ENCODE peak calls at places on chromosomes 12 and 14, in ten cellular contexts. I is ACHN, T is tibial artery, F is colonic mucosa, N is ureter, M is tibial nerve, W is putamen, Z is HuH-7.5, C is HepG2, O is D341Med. S is an unnamed sample.

GRCh38 chr14:37051153-37051552 is 121.3 kb downstream of the SLC25A21 start:
- DNase-seq in F (no peak), T (no peak), M (no peak), N (no peak), W (no peak), C (no peak), O (no peak), Z (no peak), I (no peak), S (no peak)

GRCh38 chr12:131482686-131483085 is 228.2 kb upstream of the SFSWAP start:
- DNase-seq in T (no peak), I (no peak), W (no peak), Z (no peak), F (no peak), C (no peak), N (no peak), M (no peak), O (no peak), S (no peak)

GRCh38 chr14:87998414-87998813 is 5.4 kb upstream of the GALC start:
- DNase-seq in F (no peak), I (no peak), O (no peak), C (no peak), W (no peak), Z (no peak), M (no peak), T (no peak), N (no peak), S (no peak)

GRCh38 chr12:108839011-108839889 is 18.1 kb downstream of the SSH1 start:
- DNase-seq in T (peak; percentile 92), I (no peak), W (no peak), M (no peak), C (no peak), F (no peak), O (no peak), Z (no peak), N (no peak), S (no peak)

GRCh38 chr12:109618091-109618490 is 44.5 kb downstream of the MVK start:
- DNase-seq in T (no peak), F (no peak), C (no peak), N (no peak), Z (no peak), O (no peak), W (no peak), M (no peak), I (no peak), S (no peak)

GRCh38 chr12:71399197-71399596 is 40.4 kb upstream of the LGR5 start:
- DNase-seq in T (no peak), N (no peak), M (no peak), I (no peak), F (no peak), O (no peak), C (no peak), Z (no peak), W (no peak), S (no peak)

GRCh38 chr12:80620281-80620680 is 87.2 kb upstream of the MYF6 start:
- DNase-seq in F (no peak), W (no peak), O (no peak), T (no peak), M (no peak), N (no peak), I (no peak), Z (no peak), C (no peak), S (no peak)

GRCh38 chr14:102781063-102781462 is 3.8 kb downstream of the TRAF3 start:
- DNase-seq in F (no peak), N (no peak), C (no peak), O (no peak), T (no peak), I (no peak), M (no peak), Z (no peak), W (no peak), S (no peak)

GRCh38 chr12:49413010-49413409 is 45.7 kb downstream of the SPATS2 start:
- DNase-seq in C (no peak), N (no peak), W (no peak), O (no peak), I (no peak), M (no peak), T (no peak), Z (no peak), F (no peak), S (no peak)

GRCh38 chr12:81450920-81451739 is 308.0 kb downstream of the PPFIA2 start:
- DNase-seq in O (peak; percentile 77), F (peak; percentile 32), W (peak; percentile 72), I (peak; percentile 82), T (no peak), C (peak; percentile 58), N (no peak), Z (peak; percentile 34), M (peak; percentile 55), S (peak; percentile 76)

GRCh38 chr12:32860182-32860581 is 36.4 kb downstream of the PKP2 start:
- DNase-seq in Z (no peak), T (no peak), N (no peak), F (no peak), M (no peak), O (no peak), I (no peak), W (no peak), C (no peak), S (no peak)

GRCh38 chr12:15978431-15978950 is 67.4 kb downstream of the DERA start:
- DNase-seq in C (no peak), T (no peak), Z (no peak), M (no peak), F (no peak), W (no peak), O (no peak), I (peak; percentile 79), N (no peak), S (no peak)

GRCh38 chr12:3195337-3195736 is 118.2 kb downstream of the TSPAN9 start:
- DNase-seq in F (no peak), N (no peak), C (no peak), T (no peak), W (no peak), Z (no peak), I (no peak), M (no peak), O (no peak), S (no peak)

GRCh38 chr12:55925870-55926737 is 1.6 kb downstream of the PYM1 start:
- DNase-seq in F (no peak), W (no peak), I (peak; percentile 23), N (no peak), C (no peak), O (no peak), T (no peak), Z (no peak), M (no peak), S (no peak)

GRCh38 chr14:67883717-67884116 is 64.1 kb downstream of the RAD51B start:
- DNase-seq in C (no peak), W (no peak), N (no peak), I (peak; percentile 54), T (no peak), Z (no peak), O (no peak), M (no peak), F (no peak), S (no peak)

GRCh38 chr14:103819503-103820307 is 27.7 kb downstream of the PPP1R13B start:
- DNase-seq in T (peak; percentile 65), O (peak; percentile 62), Z (no peak), M (no peak), W (no peak), N (peak; percentile 53), I (peak; percentile 30), F (no peak), C (peak; percentile 63), S (no peak)

GRCh38 chr14:72892879-72893635 is 844 bp downstream of the DPF3 start:
- DNase-seq in W (peak; percentile 36), I (peak; percentile 31), O (peak; percentile 61), F (peak; percentile 56), C (no peak), Z (no peak), T (no peak), M (no peak), N (no peak), S (peak; percentile 56)

GRCh38 chr12:69821441-69822204 is 3.4 kb upstream of the MYRFL start:
- DNase-seq in M (no peak), C (no peak), N (no peak), I (peak; percentile 87), O (no peak), F (no peak), T (no peak), W (peak; percentile 61), Z (no peak), S (peak; percentile 76)

GRCh38 chr14:105980224-105980623 is 453.8 kb downstream of the TMEM121 start:
- DNase-seq in Z (no peak), W (no peak), I (no peak), F (no peak), O (no peak), M (no peak), T (no peak), N (no peak), C (no peak), S (no peak)

GRCh38 chr12:90855534-90855933 is 99.4 kb downstream of the CCER1 start:
- DNase-seq in F (no peak), M (no peak), N (no peak), Z (no peak), O (no peak), T (no peak), C (no peak), W (no peak), I (no peak), S (no peak)

GRCh38 chr12:112584266-112584722 is 165.5 kb downstream of the PTPN11 start:
- DNase-seq in O (no peak), W (no peak), N (no peak), M (no peak), Z (peak; percentile 16), F (no peak), C (peak; percentile 34), T (no peak), I (no peak), S (no peak)

GRCh38 chr12:15837141-15837781 is 44.9 kb upstream of the STRAP start:
- DNase-seq in T (no peak), I (no peak), Z (no peak), F (no peak), O (no peak), M (no peak), C (no peak), W (no peak), N (no peak), S (no peak)

GRCh38 chr12:109734219-109735000 is 20.8 kb downstream of the FAM222A start:
- DNase-seq in I (no peak), T (peak; percentile 41), M (no peak), Z (no peak), N (no peak), W (no peak), O (peak; percentile 75), F (no peak), C (no peak), S (no peak)

GRCh38 chr14:105491366-105492006 is 440 bp downstream of the TEDC1 start:
- DNase-seq in Z (peak; percentile 80), T (peak; percentile 85), N (peak; percentile 82), I (peak; percentile 65), W (peak; percentile 48), F (peak; percentile 93), C (peak; percentile 77), O (peak; percentile 91), M (no peak), S (peak; percentile 53)

GRCh38 chr14:104851896-104852663 is 13.0 kb upstream of the CEP170B start:
- DNase-seq in N (no peak), I (no peak), F (no peak), O (peak; percentile 32), T (peak; percentile 37), W (no peak), M (no peak), Z (no peak), C (no peak), S (no peak)

GRCh38 chr12:30417697-30418231 is 277.9 kb downstream of the IPO8 start:
- DNase-seq in T (no peak), W (peak; percentile 60), M (peak; percentile 19), F (no peak), I (peak; percentile 53), C (no peak), O (no peak), Z (no peak), N (no peak), S (no peak)

GRCh38 chr12:40946612-40947194 is 241.4 kb upstream of the PDZRN4 start:
- DNase-seq in W (peak; percentile 32), T (no peak), F (no peak), C (peak; percentile 4), O (no peak), N (no peak), I (peak; percentile 62), M (no peak), Z (no peak), S (peak; percentile 34)

GRCh38 chr12:105296116-105297095 is 34.1 kb upstream of the C12orf75 start:
- DNase-seq in W (no peak), T (no peak), F (no peak), Z (no peak), M (no peak), N (no peak), C (no peak), O (no peak), I (no peak), S (no peak)

S was measured in globus pallidus.